ENCODE peak calls at places on chromosome 19, in ten cellular contexts. Q, J, V, R, Y, Z, C, K, B and H are unnamed samples.
A peak's percentile ranks its signal among the peaks of the same experiment; 100 is the strongest.

GRCh38 chr19:16017138-16017490 is 59.2 kb upstream of the TPM4 start:
- DNase-seq in C (no peak), Z (no peak), J (no peak), V (no peak), Q (no peak), B (no peak), Y (no peak), K (no peak), R (no peak), H (no peak)

GRCh38 chr19:38197937-38198704 is 25.9 kb downstream of the DPF1 start:
- DNase-seq in Q (no peak), B (no peak), V (no peak), Y (no peak), R (no peak), Z (no peak), K (no peak), J (no peak), C (no peak), H (no peak)

GRCh38 chr19:41746593-41747227 is 8.6 kb upstream of the CEACAM6 start:
- DNase-seq in C (peak; percentile 83), V (no peak), Y (peak; percentile 36), Q (peak; percentile 51), B (peak; percentile 28), Z (peak; percentile 40), J (no peak), R (peak; percentile 72), K (peak; percentile 77), H (no peak)

GRCh38 chr19:48629599-48630288 is 7.4 kb downstream of the DBP start:
- DNase-seq in B (no peak), Z (no peak), Q (no peak), C (peak; percentile 77), Y (no peak), J (no peak), K (peak; percentile 52), V (peak; percentile 40), R (no peak), H (peak; percentile 77)

GRCh38 chr19:1619094-1619439 is 13.8 kb upstream of the UQCR11 start:
- DNase-seq in J (no peak), V (no peak), C (no peak), Z (no peak), K (no peak), B (no peak), Q (no peak), R (no peak), Y (no peak), H (no peak)

GRCh38 chr19:30718728-30719127 is 346.5 kb downstream of the ZNF536 start:
- DNase-seq in V (no peak), J (no peak), Z (no peak), Y (no peak), B (no peak), Q (peak; percentile 2), R (no peak), C (no peak), K (no peak), H (no peak)

GRCh38 chr19:45137179-45137761 is 23.5 kb downstream of the NKPD1 start:
- DNase-seq in Y (no peak), V (peak; percentile 35), K (peak; percentile 87), C (no peak), Q (no peak), B (no peak), R (no peak), J (no peak), Z (no peak), H (no peak)

GRCh38 chr19:47660435-47660832 is 51.5 kb downstream of the BICRA start:
- DNase-seq in R (no peak), Y (no peak), V (no peak), K (no peak), Z (no peak), C (no peak), Q (no peak), B (no peak), J (no peak), H (no peak)

GRCh38 chr19:33872445-33873320 is 76.0 kb downstream of the KCTD15 start:
- DNase-seq in K (no peak), J (no peak), R (no peak), C (no peak), Q (peak; percentile 54), V (no peak), B (peak; percentile 3), Z (no peak), Y (no peak), H (no peak)

GRCh38 chr19:1854542-1855039 is 6.3 kb upstream of the REXO1 start:
- DNase-seq in V (no peak), Y (no peak), Q (no peak), Z (no peak), K (no peak), B (no peak), R (no peak), J (no peak), C (peak; percentile 64), H (peak; percentile 46)

GRCh38 chr19:54137913-54138776 is 583 bp downstream of the CNOT3 start:
- DNase-seq in B (no peak), Y (no peak), R (no peak), J (no peak), V (no peak), Z (no peak), C (peak; percentile 83), Q (no peak), K (peak; percentile 43), H (peak; percentile 73)

GRCh38 chr19:58559275-58560006 is 1.0 kb upstream of the UBE2M start:
- DNase-seq in V (no peak), B (peak; percentile 95), Q (peak; percentile 94), Y (peak; percentile 95), K (no peak), C (peak; percentile 91), J (peak; percentile 77), Z (no peak), R (peak; percentile 93), H (peak; percentile 96)

GRCh38 chr19:33000510-33000909 is 28.5 kb downstream of the FAAP24 start:
- DNase-seq in R (no peak), B (no peak), Y (no peak), C (peak; percentile 77), Z (no peak), K (no peak), J (no peak), Q (no peak), V (no peak), H (no peak)

GRCh38 chr19:51610576-51610975 is 19.6 kb downstream of the SIGLEC5 start:
- DNase-seq in V (no peak), C (no peak), K (no peak), Q (no peak), R (no peak), Z (no peak), B (no peak), J (no peak), Y (no peak), H (no peak)

GRCh38 chr19:2253106-2254051 is 2.8 kb downstream of the JSRP1 start:
- DNase-seq in J (no peak), Q (no peak), Z (no peak), V (no peak), Y (no peak), R (no peak), B (no peak), K (no peak), C (peak; percentile 81), H (no peak)

GRCh38 chr19:6828306-6828697 is 55.8 kb downstream of the VAV1 start:
- DNase-seq in C (no peak), Q (no peak), K (no peak), Z (no peak), B (peak; percentile 37), R (no peak), Y (peak; percentile 98), J (no peak), V (no peak), H (no peak)